ENCODE peak calls at places on chromosomes 5 and 9, in five cellular contexts. One of them, this sample, is unnamed.

GRCh38 chr9:132762896-132763295 is 92.6 kb downstream of the GTF3C4 start:
- DNase-seq in progenitor cell of endocrine pancreas: no peak
- DNase-seq in amygdala: no peak
- DNase-seq in CD8-positive, alpha-beta T cell: no peak
- DNase-seq in NCI-H526: no peak
- DNase-seq in this sample: no peak

GRCh38 chr9:18238254-18238653 is 235.7 kb upstream of the ADAMTSL1 start:
- DNase-seq in progenitor cell of endocrine pancreas: no peak
- DNase-seq in amygdala: no peak
- DNase-seq in CD8-positive, alpha-beta T cell: no peak
- DNase-seq in NCI-H526: no peak
- DNase-seq in this sample: no peak

GRCh38 chr5:96336351-96336985 is 96.6 kb downstream of the PCSK1 start:
- DNase-seq in progenitor cell of endocrine pancreas: peak; percentile 36
- DNase-seq in amygdala: peak; percentile 59
- DNase-seq in CD8-positive, alpha-beta T cell: peak; percentile 65
- DNase-seq in NCI-H526: peak; percentile 69
- DNase-seq in this sample: peak; percentile 87

GRCh38 chr5:98463222-98463621 is 310.2 kb upstream of the RGMB start:
- DNase-seq in progenitor cell of endocrine pancreas: no peak
- DNase-seq in amygdala: no peak
- DNase-seq in CD8-positive, alpha-beta T cell: no peak
- DNase-seq in NCI-H526: no peak
- DNase-seq in this sample: no peak

GRCh38 chr9:21144620-21145019 is 3.0 kb upstream of the IFNW1 start:
- DNase-seq in progenitor cell of endocrine pancreas: no peak
- DNase-seq in amygdala: no peak
- DNase-seq in CD8-positive, alpha-beta T cell: no peak
- DNase-seq in NCI-H526: no peak
- DNase-seq in this sample: no peak

GRCh38 chr9:14007199-14007769 is 306.7 kb downstream of the NFIB start:
- DNase-seq in progenitor cell of endocrine pancreas: no peak
- DNase-seq in amygdala: no peak
- DNase-seq in CD8-positive, alpha-beta T cell: no peak
- DNase-seq in NCI-H526: peak; percentile 36
- DNase-seq in this sample: no peak

GRCh38 chr5:171757853-171758535 is 27.6 kb upstream of the SMIM23 start:
- DNase-seq in progenitor cell of endocrine pancreas: no peak
- DNase-seq in amygdala: no peak
- DNase-seq in CD8-positive, alpha-beta T cell: no peak
- DNase-seq in NCI-H526: no peak
- DNase-seq in this sample: no peak

GRCh38 chr5:96977228-96977627 is 41.3 kb downstream of the LNPEP start:
- DNase-seq in progenitor cell of endocrine pancreas: no peak
- DNase-seq in amygdala: no peak
- DNase-seq in CD8-positive, alpha-beta T cell: no peak
- DNase-seq in NCI-H526: no peak
- DNase-seq in this sample: no peak

GRCh38 chr9:68416891-68417570 is 60.6 kb downstream of the PGM5 start:
- DNase-seq in progenitor cell of endocrine pancreas: no peak
- DNase-seq in amygdala: no peak
- DNase-seq in CD8-positive, alpha-beta T cell: no peak
- DNase-seq in NCI-H526: peak; percentile 4
- DNase-seq in this sample: no peak

This sample was measured in head of caudate nucleus.